ENCODE peak calls at places on chromosomes 7 and 10, in four cellular contexts. C is tibial artery, S is K562, G is astrocyte of the spinal cord. X is an unnamed sample.

GRCh38 chr10:51425431-51425830 is 274.0 kb downstream of the CSTF2T start:
- DNase-seq in G (peak), C (no peak), S (no peak), X (peak)

GRCh38 chr7:27165655-27166474 is 528 bp upstream of the HOXA9 start:
- DNase-seq in G (no peak), C (peak), S (no peak), X (peak)

GRCh38 chr7:25360471-25360870 is 132.2 kb upstream of the NPVF start:
- DNase-seq in G (no peak), S (no peak), C (no peak), X (no peak)

GRCh38 chr10:60654813-60655464 is 123.3 kb upstream of the CDK1 start:
- DNase-seq in S (peak), G (no peak), C (no peak), X (no peak)

GRCh38 chr10:120813085-120813484 is 38.1 kb upstream of the WDR11 start:
- DNase-seq in S (no peak), C (no peak), G (no peak), X (no peak)

GRCh38 chr7:9192969-9193368 is 759.6 kb downstream of the NXPH1 start:
- DNase-seq in G (peak), C (no peak), S (no peak), X (no peak)

GRCh38 chr10:4498763-4499251 is 327.2 kb upstream of the AKR1E2 start:
- DNase-seq in S (no peak), G (peak), C (no peak), X (peak)

GRCh38 chr10:31304261-31304970 is 14.6 kb upstream of the ZEB1 start:
- DNase-seq in G (no peak), C (no peak), S (no peak), X (peak)

GRCh38 chr7:100547872-100548271 is 8.9 kb downstream of the AGFG2 start:
- DNase-seq in C (no peak), G (peak), S (peak), X (no peak)

GRCh38 chr10:86167101-86167761 is 199.4 kb downstream of the GRID1 start:
- DNase-seq in C (peak), S (no peak), G (no peak), X (no peak)

GRCh38 chr7:140005341-140005740 is 57.4 kb downstream of the PARP12 start:
- DNase-seq in C (no peak), G (no peak), S (peak), X (no peak)

GRCh38 chr10:614772-615582 is 74.5 kb downstream of the DIP2C start:
- DNase-seq in S (no peak), G (no peak), C (peak), X (peak)

GRCh38 chr7:158311791-158312190 is 275.8 kb downstream of the PTPRN2 start:
- DNase-seq in S (no peak), G (no peak), C (no peak), X (no peak)

GRCh38 chr10:33134011-33134751 is 176.2 kb upstream of the ITGB1 start:
- DNase-seq in S (no peak), C (peak), G (peak), X (peak)

GRCh38 chr7:84102213-84102612 is 92.4 kb downstream of the SEMA3A start:
- DNase-seq in G (no peak), S (no peak), C (no peak), X (no peak)

GRCh38 chr7:73442222-73442902 is 8.8 kb downstream of the FZD9 start:
- DNase-seq in C (no peak), G (no peak), S (no peak), X (no peak)

GRCh38 chr10:61669161-61669755 is 6.5 kb downstream of the CABCOCO1 start:
- DNase-seq in S (no peak), G (no peak), C (no peak), X (peak)

GRCh38 chr7:66696774-66697191 is 43.8 kb upstream of the RABGEF1 start:
- DNase-seq in G (no peak), C (no peak), S (no peak), X (peak)

GRCh38 chr10:130159395-130159794 is 23.2 kb downstream of the GLRX3 start:
- DNase-seq in C (no peak), G (no peak), S (no peak), X (no peak)

GRCh38 chr10:126351021-126351420 is 37.3 kb downstream of the ADAM12 start:
- DNase-seq in S (no peak), G (no peak), C (no peak), X (no peak)

GRCh38 chr7:27868117-27868516 is 128.2 kb downstream of the TAX1BP1 start:
- DNase-seq in S (no peak), C (no peak), G (no peak), X (peak)

GRCh38 chr7:69893915-69894314 is 295.6 kb downstream of the AUTS2 start:
- DNase-seq in G (no peak), C (no peak), S (no peak), X (peak)

GRCh38 chr10:60032723-60033122 is 126.4 kb upstream of the CCDC6 start:
- DNase-seq in S (peak), C (no peak), G (peak), X (peak)

GRCh38 chr10:19843487-19843886 is 27.3 kb downstream of the PLXDC2 start:
- DNase-seq in G (peak), S (no peak), C (no peak), X (peak)

GRCh38 chr7:130224210-130224609 is 16.6 kb downstream of the SSMEM1 start:
- DNase-seq in S (no peak), C (no peak), G (no peak), X (no peak)
- H3K4me3 ChIP-seq in S (no peak), C (no peak), G (no peak), X (no peak)

GRCh38 chr7:125382401-125382800 is 452.8 kb upstream of the POT1 start:
- DNase-seq in C (no peak), G (no peak), S (no peak), X (no peak)

GRCh38 chr7:125386211-125386610 is 456.6 kb upstream of the POT1 start:
- DNase-seq in S (no peak), C (no peak), G (no peak), X (no peak)

GRCh38 chr7:125383324-125383723 is 453.7 kb upstream of the POT1 start:
- DNase-seq in C (no peak), S (peak), G (no peak), X (no peak)
- TF ChIP-seq CTCF in C (no peak), S (no peak), G (no peak), X (no peak)

GRCh38 chr7:103989200-103989784 is at the start of gene RELN:
- DNase-seq in G (peak), C (no peak), S (peak), X (peak)

GRCh38 chr7:103987455-103987854 is 2.0 kb downstream of the RELN start:
- DNase-seq in S (peak), G (no peak), C (no peak), X (no peak)

GRCh38 chr7:103990991-103991390 is 1.5 kb upstream of the RELN start:
- DNase-seq in G (no peak), S (peak), C (no peak), X (no peak)

GRCh38 chr7:103989785-103990775 is 622 bp upstream of the RELN start:
- DNase-seq in C (no peak), G (peak), S (peak), X (peak)

DNA sequence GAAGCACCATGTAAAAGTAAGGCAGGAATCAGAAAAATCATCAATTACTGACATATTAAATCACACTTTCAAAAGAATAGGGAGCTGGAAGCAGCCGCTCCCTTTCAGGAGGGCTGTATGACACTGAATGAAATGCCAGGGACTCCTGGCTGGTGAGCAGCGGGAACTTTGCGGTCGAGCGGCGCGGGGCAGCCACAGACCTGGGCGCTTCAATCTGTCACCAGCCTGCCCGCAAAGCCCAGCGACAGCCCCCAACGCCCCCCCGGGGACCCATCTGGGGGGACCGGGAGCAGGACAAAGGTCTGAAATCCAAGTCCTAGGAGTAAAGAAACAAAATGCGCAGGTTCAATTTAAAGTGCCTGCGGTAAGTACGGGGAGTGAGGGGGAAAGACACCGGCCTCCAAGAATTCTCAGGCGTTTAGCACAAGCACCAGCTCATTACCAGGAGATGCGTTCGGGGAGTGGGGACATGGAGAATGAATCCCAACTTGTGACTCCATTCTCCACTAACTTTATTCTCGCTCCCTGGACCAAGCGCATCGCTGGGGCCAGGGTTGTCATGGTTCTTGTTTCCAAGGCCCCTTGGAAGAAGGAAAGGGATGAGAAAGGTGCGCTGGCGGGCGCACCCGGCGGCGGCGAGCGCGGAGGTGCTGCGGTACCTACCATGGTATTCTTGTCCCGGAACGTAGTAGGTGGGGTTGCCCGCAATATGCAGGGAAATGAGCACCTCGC is 824 bp downstream of the RELN start:
- DNase-seq in S (peak), C (no peak), G (peak), X (peak)
- H3K4me3 ChIP-seq in S (peak), C (peak), G (peak), X (no peak)

DNA sequence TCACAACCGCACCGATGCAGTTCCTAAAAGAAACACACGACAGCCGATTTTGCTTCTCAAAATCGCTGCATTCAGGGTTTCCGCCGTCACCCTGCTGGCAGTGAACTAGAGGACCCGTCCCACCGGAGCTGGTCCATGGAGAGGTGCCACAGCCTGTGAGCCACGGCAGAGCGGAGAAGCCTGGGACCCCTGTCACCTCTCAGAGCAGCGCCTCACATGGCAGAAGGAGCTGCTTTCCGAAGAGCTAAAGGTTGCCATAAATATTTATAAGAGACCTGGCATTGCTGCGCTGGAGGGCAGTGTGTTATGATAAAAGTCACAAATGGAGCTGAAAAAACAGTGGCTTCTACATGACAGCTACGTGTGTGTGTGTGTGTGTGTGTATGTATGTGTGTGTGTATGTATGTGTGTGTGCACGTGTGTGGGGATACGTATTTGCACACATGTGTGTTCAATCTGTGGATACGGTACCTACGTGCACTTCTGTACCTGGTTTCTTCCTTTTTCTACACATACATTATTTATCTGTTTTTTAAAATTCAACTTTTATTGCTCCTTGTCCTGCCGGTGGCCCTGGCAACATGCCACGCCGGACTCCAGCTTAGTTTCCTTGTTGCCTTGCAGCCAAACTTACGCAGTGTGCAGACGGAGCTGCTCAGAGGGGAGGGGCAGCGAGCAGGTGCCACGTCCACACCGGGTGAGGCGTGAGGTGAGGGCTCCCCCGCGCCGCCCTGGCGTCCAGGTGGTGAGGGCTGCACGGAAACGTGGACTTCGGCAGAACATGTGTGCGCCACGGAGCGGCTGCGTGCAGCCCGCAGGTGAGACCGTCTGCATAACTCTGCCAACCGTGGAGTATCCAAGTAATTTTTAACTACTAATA is 115.2 kb upstream of the PITRM1 start:
- DNase-seq in C (no peak), S (no peak), G (no peak), X (no peak)
- TF ChIP-seq CTCF in C (no peak), S (no peak), G (no peak), X (no peak)

DNA sequence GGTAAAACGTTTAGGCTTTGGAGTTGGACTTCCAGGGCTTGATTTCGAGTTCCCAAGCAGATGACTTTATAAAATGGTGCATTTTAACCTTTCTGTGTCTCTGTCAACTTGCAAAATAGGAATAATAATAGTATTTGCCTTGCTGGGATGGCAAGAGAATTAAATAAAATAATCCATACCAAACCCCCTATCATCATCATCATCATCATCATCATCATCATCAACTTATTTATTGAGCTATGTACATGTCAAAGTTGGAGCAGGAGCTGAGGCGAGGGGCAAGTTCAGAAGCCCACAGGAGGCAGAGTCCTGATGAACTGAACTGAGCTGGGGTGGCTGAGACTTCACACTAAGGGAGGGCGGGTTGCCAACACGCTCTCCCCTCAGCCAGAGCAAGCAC is 51.7 kb upstream of the KCNMA1 start:
- DNase-seq in S (no peak), G (no peak), C (no peak), X (no peak)
- H3K4me3 ChIP-seq in S (no peak), G (no peak), C (no peak), X (no peak)

DNA sequence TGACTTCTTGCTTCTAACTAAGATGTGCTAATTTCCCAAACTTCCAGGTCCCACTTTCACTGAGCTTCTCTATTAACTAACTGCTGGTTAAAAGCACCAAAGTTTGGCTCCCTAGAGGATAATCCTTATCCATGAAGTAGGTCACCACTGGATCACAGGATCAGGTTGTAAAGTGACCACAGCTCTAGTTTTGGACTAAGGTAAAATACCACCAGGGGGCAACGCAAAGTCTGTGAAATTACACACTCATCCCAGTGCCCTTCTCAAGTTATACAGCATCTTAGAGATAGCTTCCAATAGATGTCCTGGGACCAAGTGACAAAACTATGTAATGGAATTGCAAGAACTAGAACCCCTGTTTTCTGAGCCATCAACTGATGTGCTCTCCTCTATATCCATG is 116.4 kb upstream of the ASAH2 start:
- DNase-seq in S (peak), C (no peak), G (peak), X (peak)
- TF ChIP-seq CTCF in S (peak), C (peak), G (peak), X (peak)